ENCODE peak calls at places on chromosomes 4 and X, in four cellular contexts. W is fibroblast of the conjunctiva; F is activated CD4-positive, alpha-beta T cell treated with anti-CD3 and anti-CD28 coated beads, Interleukin-2, amount 50 U/mL, for 1 hour; Q is MCF 10A. N is an unnamed sample.

GRCh38 chr4:102505708-102506107 is 4.5 kb downstream of the NFKB1 start:
- DNase-seq in F (no peak), W (no peak), Q (no peak), N (no peak)

GRCh38 chr4:142648378-142648777 is 197.7 kb downstream of the INPP4B start:
- DNase-seq in F (no peak), Q (no peak), W (no peak), N (no peak)

GRCh38 chrX:100410083-100410590 is at the start of gene PCDH19:
- DNase-seq in Q (peak), F (peak), W (no peak), N (peak)

GRCh38 chr4:154565704-154566103 is 2.9 kb downstream of the FGB start:
- DNase-seq in F (no peak), W (no peak), Q (no peak), N (no peak)

GRCh38 chr4:147560632-147561031 is 56.6 kb upstream of the TMEM184C start:
- DNase-seq in Q (peak), F (no peak), W (peak), N (peak)

GRCh38 chr4:168574581-168575295 is 77.9 kb downstream of the PALLD start:
- DNase-seq in W (no peak), Q (no peak), F (no peak), N (no peak)

GRCh38 chr4:140861359-140862181 is 105.4 kb upstream of the TBC1D9 start:
- DNase-seq in W (peak), Q (peak), F (peak), N (peak)

GRCh38 chr4:153204247-153205027 is at the start of gene TRIM2:
- DNase-seq in W (peak), F (no peak), Q (no peak), N (peak)

GRCh38 chr4:76535603-76536380 is 100.8 kb downstream of the SHROOM3 start:
- DNase-seq in Q (peak), W (no peak), F (no peak), N (peak)

GRCh38 chr4:129600898-129601297 is 504.9 kb downstream of the C4orf33 start:
- DNase-seq in F (no peak), Q (no peak), W (no peak), N (no peak)

GRCh38 chr4:67236793-67237192 is 308.5 kb downstream of the CENPC start:
- DNase-seq in Q (no peak), F (no peak), W (no peak), N (no peak)

GRCh38 chr4:113437124-113437523 is 324.4 kb downstream of the CAMK2D start:
- DNase-seq in F (no peak), W (no peak), Q (no peak), N (peak)

GRCh38 chr4:1512738-1513660 is 106.8 kb upstream of the NKX1-1 start:
- DNase-seq in F (peak), W (no peak), Q (no peak), N (peak)

GRCh38 chr4:86959588-86960500 is 25.0 kb downstream of the AFF1 start:
- DNase-seq in Q (no peak), W (no peak), F (no peak), N (peak)

GRCh38 chr4:165631912-165632311 is 241.1 kb upstream of the TLL1 start:
- DNase-seq in W (no peak), F (no peak), Q (no peak), N (no peak)

GRCh38 chr4:156838761-156839160 is 132.8 kb downstream of the PDGFC start:
- DNase-seq in F (no peak), W (no peak), Q (no peak), N (peak)

GRCh38 chr4:113733685-113734084 is 27.9 kb downstream of the CAMK2D start:
- DNase-seq in Q (no peak), W (no peak), F (no peak), N (no peak)

GRCh38 chrX:69546978-69547377 is 42.9 kb downstream of the NALF2 start:
- DNase-seq in W (no peak), Q (no peak), F (no peak), N (no peak)

GRCh38 chr4:163157157-163157556 is 9.5 kb downstream of the NAF1 start:
- DNase-seq in F (no peak), Q (no peak), W (peak), N (peak)

GRCh38 chr4:110622841-110623709 is at the start of gene PITX2:
- DNase-seq in W (peak), Q (peak), F (peak), N (peak)

GRCh38 chrX:80266979-80267378 is 153.3 kb upstream of the TENT5D start:
- DNase-seq in Q (no peak), W (no peak), F (no peak), N (no peak)

GRCh38 chrX:30620980-30621716 is 32.1 kb upstream of the GK start:
- DNase-seq in W (peak), F (no peak), Q (peak), N (peak)

GRCh38 chr4:6126971-6127745 is 73.2 kb downstream of the JAKMIP1 start:
- DNase-seq in Q (no peak), W (no peak), F (no peak), N (no peak)

GRCh38 chrX:85859426-85859825 is 187.9 kb downstream of the CHM start:
- DNase-seq in Q (no peak), F (no peak), W (no peak), N (no peak)

GRCh38 chr4:54525602-54526001 is 132.2 kb upstream of the KIT start:
- DNase-seq in W (peak), Q (peak), F (no peak), N (peak)

GRCh38 chr4:78654809-78655208 is 103.2 kb downstream of the ANXA3 start:
- DNase-seq in W (peak), Q (no peak), F (no peak), N (no peak)

GRCh38 chr4:108010167-108010566 is 20.5 kb downstream of the HADH start:
- DNase-seq in Q (no peak), F (no peak), W (no peak), N (peak)

GRCh38 chr4:113355550-113356371 is 306.3 kb downstream of the ANK2 start:
- DNase-seq in Q (peak), F (peak), W (peak), N (peak)

GRCh38 chr4:187301923-187302322 is 578.3 kb upstream of the FAT1 start:
- DNase-seq in W (no peak), F (no peak), Q (no peak), N (no peak)

GRCh38 chr4:38837849-38838248 is 18.8 kb downstream of the TLR6 start:
- DNase-seq in W (no peak), Q (peak), F (no peak), N (peak)

GRCh38 chrX:7054219-7055206 is 93.0 kb upstream of the STS start:
- DNase-seq in F (no peak), W (no peak), Q (no peak), N (no peak)

GRCh38 chrX:21738950-21739287 is 19.0 kb downstream of the SMPX start:
- DNase-seq in F (no peak), W (no peak), Q (no peak), N (no peak)

GRCh38 chr4:156799121-156799589 is 172.4 kb downstream of the PDGFC start:
- DNase-seq in W (no peak), Q (peak), F (no peak), N (peak)